ENCODE peak calls at places on chromosomes 12 and 14, in ten cellular contexts. B, H, G, V, F, E, Y, K, A and U are unnamed samples.

GRCh38 chr12:56601503-56601902 is 28.6 kb downstream of the BAZ2A start:
- DNase-seq in B (no peak), H (no peak), G (no peak), V (no peak), F (peak; percentile 29), E (peak; percentile 28), Y (peak; percentile 53), K (no peak), A (no peak), U (no peak)

GRCh38 chr12:20438307-20438779 is 70.0 kb downstream of the PDE3A start:
- DNase-seq in B (no peak), H (no peak), G (no peak), V (no peak), F (no peak), E (no peak), Y (no peak), K (no peak), A (peak; percentile 59), U (no peak)

GRCh38 chr12:49439042-49439441 is 71.8 kb downstream of the SPATS2 start:
- DNase-seq in B (no peak), H (no peak), G (no peak), V (no peak), F (no peak), E (no peak), Y (no peak), K (no peak), A (no peak), U (no peak)

GRCh38 chr12:85794551-85794950 is 41.7 kb downstream of the RASSF9 start:
- DNase-seq in B (no peak), H (no peak), G (no peak), V (no peak), F (no peak), E (no peak), Y (no peak), K (no peak), A (no peak), U (no peak)

GRCh38 chr12:11553871-11554533 is 95.5 kb upstream of the ETV6 start:
- DNase-seq in B (peak; percentile 51), H (no peak), G (peak; percentile 66), V (no peak), F (peak; percentile 48), E (peak; percentile 52), Y (peak; percentile 36), K (no peak), A (peak; percentile 65), U (no peak)

GRCh38 chr14:78022059-78022458 is 148.1 kb upstream of the NRXN3 start:
- DNase-seq in B (peak; percentile 67), H (peak; percentile 49), G (peak; percentile 84), V (no peak), F (no peak), E (peak; percentile 85), Y (peak; percentile 89), K (peak; percentile 95), A (peak; percentile 10), U (no peak)

GRCh38 chr12:111842556-111843396 is 748 bp downstream of the MAPKAPK5 start:
- DNase-seq in B (no peak), H (peak; percentile 60), G (peak; percentile 37), V (no peak), F (peak; percentile 15), E (peak; percentile 8), Y (peak; percentile 18), K (no peak), A (peak; percentile 10), U (peak; percentile 39)

GRCh38 chr12:55933158-55933798 is 2.3 kb downstream of the DGKA start:
- DNase-seq in B (peak; percentile 35), H (no peak), G (no peak), V (no peak), F (no peak), E (no peak), Y (no peak), K (no peak), A (no peak), U (no peak)

GRCh38 chr12:119676573-119676972 is 8.6 kb downstream of the PRKAB1 start:
- DNase-seq in B (no peak), H (no peak), G (no peak), V (no peak), F (no peak), E (no peak), Y (no peak), K (no peak), A (no peak), U (no peak)
- TF ChIP-seq CTCF in B (no peak), H (no peak), G (no peak), V (no peak), F (no peak), E (no peak), Y (no peak), K (no peak), A (no peak), U (no peak)

DNA sequence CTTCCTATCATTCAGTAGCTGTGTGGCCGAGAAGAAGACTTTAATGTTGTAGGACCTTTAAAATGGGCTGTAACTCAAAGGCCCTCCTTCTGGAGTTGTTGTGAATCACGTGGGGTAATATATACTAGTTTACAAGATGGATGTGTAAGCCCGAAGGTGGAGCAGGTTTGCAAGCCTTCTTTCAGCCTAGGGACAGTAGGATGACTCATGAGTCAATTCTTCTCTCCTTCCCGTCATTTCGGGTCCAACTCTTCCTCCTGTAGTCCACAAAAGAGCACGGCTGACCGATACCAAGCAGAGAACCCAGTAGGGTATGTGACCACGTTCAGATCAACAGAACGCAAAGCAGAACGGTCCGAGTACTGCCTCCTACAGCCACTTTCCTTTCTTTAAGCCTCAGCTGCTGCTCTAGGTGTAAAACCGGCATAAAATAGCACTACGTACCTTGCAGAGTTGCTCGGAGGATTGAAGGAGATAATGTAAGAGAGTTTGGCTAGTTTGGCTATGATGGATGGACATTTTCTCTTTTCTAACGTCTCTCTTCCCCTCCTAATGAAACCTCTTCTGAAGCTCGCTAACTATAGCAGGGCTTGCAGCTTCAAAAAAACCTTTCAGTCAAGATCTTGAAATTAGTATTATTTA is 1.3 kb upstream of the RASSF3 start:
- DNase-seq in B (no peak), H (no peak), G (peak; percentile 26), V (peak; percentile 29), F (peak; percentile 27), E (peak; percentile 11), Y (no peak), K (peak; percentile 63), A (peak; percentile 64), U (no peak)
- TF ChIP-seq CTCF in B (no peak), H (no peak), G (no peak), V (no peak), F (no peak), E (no peak), Y (no peak), K (no peak), A (peak; percentile 14), U (no peak)

DNA sequence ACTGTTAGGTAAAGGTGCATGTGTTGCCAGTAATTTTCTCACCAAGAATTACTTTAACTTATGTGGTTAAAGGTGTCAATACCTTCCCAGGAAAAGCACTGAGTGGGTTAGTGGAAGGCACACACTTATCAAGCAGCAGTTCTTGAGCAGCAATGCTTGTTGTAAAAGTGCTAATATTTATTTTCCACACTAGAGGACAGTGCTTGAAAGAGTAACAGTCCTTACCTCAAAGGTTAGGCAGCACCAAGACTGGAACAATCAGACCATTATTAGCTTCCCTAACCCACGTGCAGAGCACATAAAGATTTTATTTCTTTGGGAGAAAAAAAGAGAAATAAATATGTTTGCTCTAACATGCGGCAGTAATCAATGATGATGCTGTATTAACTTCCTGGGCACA is 48.8 kb upstream of the KRR1 start:
- DNase-seq in B (no peak), H (no peak), G (no peak), V (no peak), F (no peak), E (no peak), Y (no peak), K (no peak), A (peak; percentile 37), U (no peak)
- TF ChIP-seq CTCF in B (peak; percentile 38), H (peak; percentile 36), G (peak; percentile 49), V (no peak), F (no peak), E (no peak), Y (no peak), K (no peak), A (peak; percentile 23), U (no peak)

DNA sequence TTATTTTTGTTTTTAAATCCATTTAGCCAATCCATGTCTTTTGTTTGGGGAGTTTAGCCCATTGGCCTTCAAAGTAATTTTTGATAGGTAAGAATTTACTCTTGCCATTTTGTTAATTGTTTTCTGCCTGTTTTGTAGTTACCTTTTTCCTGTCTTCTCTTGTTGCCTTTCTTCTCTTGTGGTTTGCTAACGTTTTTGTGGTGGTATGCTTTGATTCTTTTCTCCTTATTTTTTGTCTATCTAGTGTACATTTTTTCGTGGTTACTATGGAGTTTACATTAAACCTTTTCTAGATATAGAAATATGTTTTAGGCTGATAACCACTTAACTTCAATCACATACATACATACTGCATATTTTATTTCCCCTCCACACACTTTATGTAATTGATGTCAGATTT is 19.1 kb upstream of the PPP1R12A start:
- DNase-seq in B (no peak), H (no peak), G (no peak), V (no peak), F (no peak), E (no peak), Y (no peak), K (no peak), A (no peak), U (no peak)
- TF ChIP-seq CTCF in B (no peak), H (no peak), G (no peak), V (no peak), F (no peak), E (no peak), Y (no peak), K (no peak), A (no peak), U (no peak)

GRCh38 chr14:53306926-53307325 is 153.8 kb upstream of the DDHD1 start:
- DNase-seq in B (no peak), H (no peak), G (peak; percentile 41), V (no peak), F (no peak), E (no peak), Y (no peak), K (no peak), A (peak; percentile 33), U (no peak)
- TF ChIP-seq CTCF in B (no peak), H (no peak), G (no peak), V (no peak), F (no peak), E (no peak), Y (no peak), K (no peak), A (no peak), U (no peak)

GRCh38 chr12:30905483-30906009 is 21.0 kb upstream of the TSPAN11 start:
- DNase-seq in B (no peak), H (no peak), G (no peak), V (no peak), F (no peak), E (no peak), Y (peak; percentile 27), K (no peak), A (no peak), U (no peak)
- TF ChIP-seq CTCF in B (no peak), H (no peak), G (no peak), V (no peak), F (no peak), E (no peak), Y (no peak), K (no peak), A (no peak), U (no peak)

DNA sequence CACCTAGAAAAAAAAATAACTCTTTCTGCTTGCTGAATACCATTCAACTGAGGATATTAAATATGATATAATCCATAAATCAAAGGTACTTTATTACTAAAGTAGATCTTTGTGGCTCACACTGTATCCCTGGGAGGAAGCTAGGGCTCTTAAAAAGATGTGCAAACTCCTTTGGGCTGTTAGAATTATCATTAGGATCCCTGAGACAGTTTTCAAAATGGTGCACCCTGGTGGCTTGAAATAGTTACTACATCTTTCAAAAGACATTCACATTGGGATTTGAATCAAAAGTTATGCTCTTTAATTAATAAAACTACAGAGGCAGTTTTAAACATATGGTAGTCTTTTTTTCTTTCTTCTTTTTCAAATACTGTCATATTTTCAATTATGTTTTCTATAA is 228.5 kb upstream of the G2E3 start:
- DNase-seq in B (no peak), H (no peak), G (no peak), V (no peak), F (no peak), E (no peak), Y (no peak), K (no peak), A (peak; percentile 2), U (no peak)
- TF ChIP-seq CTCF in B (no peak), H (no peak), G (peak; percentile 59), V (no peak), F (no peak), E (peak; percentile 70), Y (peak; percentile 51), K (no peak), A (peak; percentile 52), U (peak; percentile 85)